ENCODE peak calls at places on chromosomes 2 and 18, in four cellular contexts. One of them, this sample, is unnamed.

GRCh38 chr2:208620487-208620978 is 213.9 kb downstream of the PTH2R start:
- DNase-seq in activated CD4-positive, alpha-beta T cell treated with anti-CD3 and anti-CD28 coated beads for 48 hours: no peak
- DNase-seq in Caki2: no peak
- DNase-seq in amniotic stem cell: no peak
- DNase-seq in this sample: no peak

GRCh38 chr2:9330639-9331270 is 92.6 kb downstream of the ITGB1BP1 start:
- DNase-seq in activated CD4-positive, alpha-beta T cell treated with anti-CD3 and anti-CD28 coated beads for 48 hours: no peak
- DNase-seq in Caki2: no peak
- DNase-seq in amniotic stem cell: no peak
- DNase-seq in this sample: no peak

GRCh38 chr2:98868548-98869271 is 67.3 kb downstream of the CRACDL start:
- DNase-seq in activated CD4-positive, alpha-beta T cell treated with anti-CD3 and anti-CD28 coated beads for 48 hours: no peak
- DNase-seq in Caki2: no peak
- DNase-seq in amniotic stem cell: no peak
- DNase-seq in this sample: no peak

GRCh38 chr2:23791030-23791429 is 135.9 kb downstream of the ATAD2B start:
- DNase-seq in activated CD4-positive, alpha-beta T cell treated with anti-CD3 and anti-CD28 coated beads for 48 hours: no peak
- DNase-seq in Caki2: peak
- DNase-seq in amniotic stem cell: peak
- DNase-seq in this sample: no peak

GRCh38 chr2:23418490-23418911 is 33.5 kb downstream of the KLHL29 start:
- DNase-seq in activated CD4-positive, alpha-beta T cell treated with anti-CD3 and anti-CD28 coated beads for 48 hours: no peak
- DNase-seq in Caki2: no peak
- DNase-seq in amniotic stem cell: peak
- DNase-seq in this sample: no peak

GRCh38 chr2:78115291-78115690 is 593.1 kb upstream of the LRRTM4 start:
- DNase-seq in activated CD4-positive, alpha-beta T cell treated with anti-CD3 and anti-CD28 coated beads for 48 hours: no peak
- DNase-seq in Caki2: no peak
- DNase-seq in amniotic stem cell: no peak
- DNase-seq in this sample: no peak

GRCh38 chr2:227608469-227609338 is 5.9 kb downstream of the SCYGR3 start:
- DNase-seq in activated CD4-positive, alpha-beta T cell treated with anti-CD3 and anti-CD28 coated beads for 48 hours: peak
- DNase-seq in Caki2: no peak
- DNase-seq in amniotic stem cell: no peak
- DNase-seq in this sample: no peak

GRCh38 chr18:32763306-32763705 is 9.5 kb downstream of the KLHL14 start:
- DNase-seq in activated CD4-positive, alpha-beta T cell treated with anti-CD3 and anti-CD28 coated beads for 48 hours: no peak
- DNase-seq in Caki2: no peak
- DNase-seq in amniotic stem cell: no peak
- DNase-seq in this sample: no peak

GRCh38 chr2:241703128-241703604 is 1.3 kb downstream of the ING5 start:
- DNase-seq in activated CD4-positive, alpha-beta T cell treated with anti-CD3 and anti-CD28 coated beads for 48 hours: no peak
- DNase-seq in Caki2: no peak
- DNase-seq in amniotic stem cell: no peak
- DNase-seq in this sample: no peak

GRCh38 chr2:220837226-220837625 is 734.9 kb downstream of the EPHA4 start:
- DNase-seq in activated CD4-positive, alpha-beta T cell treated with anti-CD3 and anti-CD28 coated beads for 48 hours: no peak
- DNase-seq in Caki2: no peak
- DNase-seq in amniotic stem cell: no peak
- DNase-seq in this sample: no peak